ENCODE peak calls at places on chromosomes 7 and 10, in seven cellular contexts. Z, E, F, Q, S, H and W are unnamed samples.

GRCh38 chr10:13634207-13634606 is 47.4 kb downstream of the PRPF18 start:
- DNase-seq in Q (no peak), S (no peak), F (no peak), H (no peak), Z (no peak), E (no peak), W (no peak)

GRCh38 chr7:78279035-78279434 is 480.5 kb downstream of the PHTF2 start:
- DNase-seq in Z (peak; percentile 43), F (no peak), E (no peak), H (no peak), S (peak; percentile 91), Q (no peak), W (no peak)

GRCh38 chr7:29319719-29320521 is 125.3 kb downstream of the CHN2 start:
- DNase-seq in H (peak; percentile 3), S (no peak), F (no peak), Q (no peak), E (no peak), Z (no peak), W (peak; percentile 15)

GRCh38 chr10:85891471-85891870 is 475.1 kb downstream of the GRID1 start:
- DNase-seq in Q (no peak), S (no peak), Z (no peak), F (no peak), H (no peak), E (no peak), W (no peak)

GRCh38 chr10:18401416-18402195 is 249.8 kb downstream of the NSUN6 start:
- DNase-seq in F (no peak), Z (no peak), Q (no peak), S (no peak), E (no peak), H (no peak), W (no peak)

GRCh38 chr10:95531994-95532399 is 29.2 kb downstream of the SORBS1 start:
- DNase-seq in E (no peak), S (no peak), Z (no peak), Q (no peak), H (no peak), F (no peak), W (no peak)

GRCh38 chr7:91191771-91192170 is 72.5 kb upstream of the FZD1 start:
- DNase-seq in E (no peak), F (no peak), S (no peak), H (no peak), Z (no peak), Q (no peak), W (no peak)

GRCh38 chr10:3972460-3973366 is 187.7 kb upstream of the KLF6 start:
- DNase-seq in Z (no peak), Q (no peak), E (no peak), F (no peak), H (no peak), S (no peak), W (no peak)

GRCh38 chr10:77571490-77571889 is 66.1 kb downstream of the KCNMA1 start:
- DNase-seq in S (no peak), Q (no peak), E (no peak), H (no peak), F (no peak), Z (no peak), W (peak; percentile 34)

GRCh38 chr10:91642831-91643692 is 10.2 kb upstream of the PPP1R3C start:
- DNase-seq in Q (no peak), H (no peak), F (no peak), E (no peak), S (peak; percentile 70), Z (peak; percentile 53), W (no peak)

GRCh38 chr7:140447841-140448240 is 31.5 kb downstream of the MKRN1 start:
- DNase-seq in F (no peak), Z (no peak), S (no peak), H (no peak), Q (no peak), E (no peak), W (no peak)

GRCh38 chr10:124558339-124558685 is 96.7 kb downstream of the LHPP start:
- DNase-seq in S (no peak), F (no peak), Z (no peak), E (no peak), H (no peak), Q (no peak), W (no peak)

GRCh38 chr7:36602975-36603887 is 121.1 kb downstream of the AOAH start:
- DNase-seq in H (no peak), F (no peak), Z (no peak), Q (no peak), E (no peak), S (no peak), W (no peak)

GRCh38 chr10:99850041-99850766 is 67.8 kb downstream of the ABCC2 start:
- DNase-seq in S (no peak), H (no peak), F (no peak), Z (no peak), Q (no peak), E (no peak), W (no peak)

GRCh38 chr7:151389768-151390593 is 19.9 kb downstream of the WDR86 start:
- DNase-seq in Q (no peak), H (no peak), E (no peak), Z (no peak), S (no peak), F (no peak), W (no peak)

GRCh38 chr10:5547934-5548660 is 23.3 kb downstream of the CALML3 start:
- DNase-seq in E (peak; percentile 95), F (peak; percentile 66), S (no peak), Z (peak; percentile 93), H (no peak), Q (no peak), W (no peak)

GRCh38 chr7:95904099-95904498 is 131.7 kb downstream of the DYNC1I1 start:
- DNase-seq in Z (no peak), F (no peak), H (no peak), E (no peak), Q (no peak), S (no peak), W (no peak)

GRCh38 chr7:115009736-115010435 is 88.0 kb downstream of the MDFIC start:
- DNase-seq in F (no peak), Q (no peak), H (no peak), S (peak; percentile 38), E (no peak), Z (no peak), W (no peak)

GRCh38 chr10:114499630-114500190 is 95.4 kb upstream of the AFAP1L2 start:
- DNase-seq in Z (peak; percentile 97), E (peak; percentile 89), H (peak; percentile 75), F (no peak), S (no peak), Q (no peak), W (no peak)

GRCh38 chr10:122587099-122587725 is 26.7 kb downstream of the DMBT1 start:
- DNase-seq in H (no peak), Q (no peak), E (no peak), S (no peak), Z (peak; percentile 14), F (no peak), W (no peak)

GRCh38 chr7:15832996-15833395 is 146.5 kb upstream of the MEOX2 start:
- DNase-seq in E (peak; percentile 18), S (no peak), Z (no peak), Q (no peak), H (no peak), F (no peak), W (no peak)

GRCh38 chr10:100348389-100348927 is 1.4 kb downstream of the SCD start:
- DNase-seq in Z (peak; percentile 37), S (no peak), F (no peak), Q (no peak), E (no peak), H (no peak), W (no peak)

GRCh38 chr7:108455833-108456677 is at the start of gene NRCAM:
- DNase-seq in S (no peak), H (no peak), E (peak; percentile 44), F (no peak), Z (peak; percentile 54), Q (peak; percentile 28), W (peak; percentile 97)

GRCh38 chr10:22599636-22600228 is 114.6 kb downstream of the PIP4K2A start:
- DNase-seq in Z (no peak), Q (no peak), S (no peak), H (no peak), F (no peak), E (no peak), W (no peak)

GRCh38 chr10:22599048-22599561 is 115.3 kb downstream of the PIP4K2A start:
- DNase-seq in H (no peak), Q (no peak), F (no peak), Z (peak; percentile 41), S (peak; percentile 88), E (peak; percentile 75), W (no peak)

GRCh38 chr10:22600516-22600915 is 113.9 kb downstream of the PIP4K2A start:
- DNase-seq in Z (no peak), Q (no peak), E (no peak), F (no peak), S (no peak), H (no peak), W (no peak)

GRCh38 chr10:22603581-22603980 is 110.8 kb downstream of the PIP4K2A start:
- DNase-seq in Q (no peak), F (no peak), E (no peak), S (no peak), H (no peak), Z (no peak), W (no peak)

GRCh38 chr10:22601618-22602017 is 112.8 kb downstream of the PIP4K2A start:
- DNase-seq in S (no peak), F (no peak), E (no peak), Q (no peak), Z (no peak), H (no peak), W (no peak)
- H3K4me1 ChIP-seq in S (peaks cover 21% of the 10 kb centered on the region), F (peaks cover 13% of the 10 kb centered on the region), E (peaks cover 19% of the 10 kb centered on the region), Q (peaks cover 90% of the 10 kb centered on the region), Z (peaks cover 8% of the 10 kb centered on the region), H (peaks cover 73% of the 10 kb centered on the region), W (peaks cover 24% of the 10 kb centered on the region)

GRCh38 chr7:71871446-71871845 is 540.7 kb downstream of the CALN1 start:
- DNase-seq in S (no peak), Z (no peak), F (no peak), H (no peak), E (no peak), Q (no peak), W (no peak)
- H3K36me3 ChIP-seq in S (no peaks in the 10 kb centered on the region), Z (no peaks in the 10 kb centered on the region), F (no peaks in the 10 kb centered on the region), H (no peaks in the 10 kb centered on the region), E (no peaks in the 10 kb centered on the region), Q (no peaks in the 10 kb centered on the region), W (no peaks in the 10 kb centered on the region)

DNA sequence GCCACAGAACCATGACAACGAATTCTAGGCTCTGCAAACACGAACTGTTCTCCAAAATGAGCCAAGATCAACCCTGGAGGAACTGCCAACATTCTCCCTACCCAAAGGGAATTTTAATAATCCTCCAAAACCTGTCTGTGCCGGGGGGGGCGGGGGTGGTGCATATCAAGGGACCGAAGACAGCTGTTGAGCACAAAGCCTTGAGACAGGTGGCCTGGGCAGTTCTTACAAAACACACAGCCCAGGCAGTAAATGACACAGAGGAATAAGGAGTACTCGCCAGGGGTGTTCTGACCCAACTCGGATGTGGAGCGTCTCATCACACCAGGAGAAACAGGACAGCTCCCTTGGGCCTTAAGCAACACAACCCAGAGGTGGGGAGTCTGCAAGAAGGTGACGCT is 35.6 kb downstream of the PLAC9 start:
- DNase-seq in E (no peak), H (no peak), F (no peak), Z (no peak), S (no peak), Q (no peak), W (no peak)
- H3K4me1 ChIP-seq in E (peaks cover 74% of the 10 kb centered on the region), H (no peaks in the 10 kb centered on the region), F (peaks cover 10% of the 10 kb centered on the region), Z (peaks cover 34% of the 10 kb centered on the region), S (peaks cover 32% of the 10 kb centered on the region), Q (no peaks in the 10 kb centered on the region), W (peaks cover 5% of the 10 kb centered on the region)

DNA sequence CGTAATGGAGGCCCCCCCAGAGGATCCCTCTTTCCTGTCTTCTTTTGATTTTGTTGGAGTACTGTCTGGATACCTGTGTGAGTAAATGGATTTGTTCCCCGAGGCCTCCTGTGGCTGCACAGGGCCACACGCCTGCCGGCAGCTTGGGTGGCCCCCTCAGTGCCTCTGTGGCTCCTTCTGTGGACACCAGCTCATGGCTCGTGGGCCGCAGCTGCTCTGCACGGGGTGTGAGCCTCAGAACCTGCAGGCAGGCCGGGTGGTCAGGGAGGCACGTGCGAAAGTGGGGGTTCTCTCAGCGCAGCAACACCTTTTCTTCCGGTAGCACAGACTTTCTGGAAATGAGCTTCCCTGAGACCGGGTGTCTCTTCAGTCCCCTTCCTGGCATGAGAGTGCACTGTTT is 70.3 kb downstream of the WDR37 start:
- DNase-seq in F (no peak), Z (no peak), S (no peak), H (no peak), E (no peak), Q (no peak), W (no peak)
- H3K36me3 ChIP-seq in F (peaks cover 8% of the 10 kb centered on the region), Z (peaks cover 13% of the 10 kb centered on the region), S (peaks cover 57% of the 10 kb centered on the region), H (peaks cover 80% of the 10 kb centered on the region), E (no peaks in the 10 kb centered on the region), Q (peaks cover 68% of the 10 kb centered on the region), W (peaks cover 41% of the 10 kb centered on the region)